ENCODE peak calls at places on chromosomes 16 and 17, in nine cellular contexts. One of them, this sample, is unnamed.

GRCh38 chr17:57356153-57356721 is 99.9 kb downstream of the MSI2 start:
- DNase-seq in pancreas: no peak
- DNase-seq in testis: peak; percentile 32
- DNase-seq in ovary: no peak
- DNase-seq in suprapubic skin: no peak
- DNase-seq in neural progenitor cell: no peak
- DNase-seq in mucosa of descending colon: no peak
- DNase-seq in cardiac muscle cell: no peak
- DNase-seq in transverse colon: no peak
- DNase-seq in this sample: no peak

GRCh38 chr16:71746442-71747046 is 22.0 kb upstream of the PHLPP2 start:
- DNase-seq in suprapubic skin: no peak
- DNase-seq in mucosa of descending colon: no peak
- DNase-seq in pancreas: no peak
- DNase-seq in cardiac muscle cell: peak; percentile 61
- DNase-seq in ovary: no peak
- DNase-seq in testis: no peak
- DNase-seq in transverse colon: no peak
- DNase-seq in neural progenitor cell: peak; percentile 47
- DNase-seq in this sample: no peak

GRCh38 chr16:4376126-4376819 is 4.6 kb downstream of the VASN start:
- DNase-seq in mucosa of descending colon: peak; percentile 81
- DNase-seq in neural progenitor cell: peak; percentile 4
- DNase-seq in suprapubic skin: peak; percentile 95
- DNase-seq in ovary: peak; percentile 95
- DNase-seq in testis: peak; percentile 92
- DNase-seq in cardiac muscle cell: peak; percentile 92
- DNase-seq in pancreas: peak; percentile 90
- DNase-seq in transverse colon: peak; percentile 76
- DNase-seq in this sample: peak; percentile 79

GRCh38 chr17:44965491-44966234 is 2.4 kb downstream of the C1QL1 start:
- DNase-seq in mucosa of descending colon: no peak
- DNase-seq in testis: no peak
- DNase-seq in neural progenitor cell: no peak
- DNase-seq in suprapubic skin: no peak
- DNase-seq in cardiac muscle cell: no peak
- DNase-seq in ovary: no peak
- DNase-seq in pancreas: no peak
- DNase-seq in transverse colon: no peak
- DNase-seq in this sample: no peak

GRCh38 chr17:40491486-40491885 is 9.9 kb downstream of the TNS4 start:
- DNase-seq in neural progenitor cell: no peak
- DNase-seq in testis: no peak
- DNase-seq in ovary: no peak
- DNase-seq in pancreas: no peak
- DNase-seq in suprapubic skin: no peak
- DNase-seq in mucosa of descending colon: no peak
- DNase-seq in cardiac muscle cell: no peak
- DNase-seq in transverse colon: no peak
- DNase-seq in this sample: no peak

GRCh38 chr16:58638148-58639036 is 8.8 kb upstream of the CNOT1 start:
- DNase-seq in mucosa of descending colon: peak; percentile 34
- DNase-seq in testis: peak; percentile 66
- DNase-seq in suprapubic skin: peak; percentile 74
- DNase-seq in cardiac muscle cell: peak; percentile 89
- DNase-seq in ovary: peak; percentile 25
- DNase-seq in pancreas: no peak
- DNase-seq in neural progenitor cell: peak; percentile 35
- DNase-seq in transverse colon: peak; percentile 35
- DNase-seq in this sample: no peak

GRCh38 chr17:48625502-48626201 is 506 bp downstream of the HOXB9 start:
- DNase-seq in testis: no peak
- DNase-seq in ovary: no peak
- DNase-seq in transverse colon: peak; percentile 89
- DNase-seq in cardiac muscle cell: no peak
- DNase-seq in mucosa of descending colon: peak; percentile 90
- DNase-seq in pancreas: peak; percentile 78
- DNase-seq in suprapubic skin: no peak
- DNase-seq in neural progenitor cell: peak; percentile 63
- DNase-seq in this sample: no peak

GRCh38 chr17:49528966-49529365 is 33.9 kb downstream of the NGFR start:
- DNase-seq in mucosa of descending colon: no peak
- DNase-seq in neural progenitor cell: no peak
- DNase-seq in testis: no peak
- DNase-seq in ovary: no peak
- DNase-seq in transverse colon: no peak
- DNase-seq in pancreas: no peak
- DNase-seq in cardiac muscle cell: no peak
- DNase-seq in suprapubic skin: peak; percentile 22
- DNase-seq in this sample: no peak

GRCh38 chr16:64718481-64718880 is 403.4 kb downstream of the CDH11 start:
- DNase-seq in cardiac muscle cell: no peak
- DNase-seq in transverse colon: no peak
- DNase-seq in neural progenitor cell: no peak
- DNase-seq in suprapubic skin: no peak
- DNase-seq in testis: no peak
- DNase-seq in mucosa of descending colon: peak; percentile 9
- DNase-seq in ovary: no peak
- DNase-seq in pancreas: no peak
- DNase-seq in this sample: no peak

DNA sequence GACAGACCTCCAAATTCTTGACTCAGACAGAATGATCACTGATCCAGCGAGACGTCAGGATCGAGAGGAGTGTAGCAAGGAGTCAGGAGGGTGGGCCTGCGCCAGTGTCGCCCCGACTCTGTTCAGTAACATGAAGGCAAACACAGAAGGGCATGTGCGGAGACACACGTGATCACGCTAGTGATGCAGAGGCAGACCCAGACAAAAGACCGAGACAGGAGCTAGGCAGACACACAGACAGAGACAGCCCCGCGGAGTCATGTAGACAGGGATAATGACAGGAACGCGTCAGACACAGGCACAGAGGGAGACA is 7.2 kb downstream of the KDM6B start:
- DNase-seq in ovary: no peak
- DNase-seq in testis: no peak
- DNase-seq in transverse colon: no peak
- DNase-seq in pancreas: no peak
- DNase-seq in neural progenitor cell: no peak
- DNase-seq in suprapubic skin: no peak
- DNase-seq in cardiac muscle cell: no peak
- DNase-seq in mucosa of descending colon: no peak
- DNase-seq in this sample: no peak
- H3K4me1 ChIP-seq in ovary: peaks cover 17% of the 10 kb centered on the region
- H3K4me1 ChIP-seq in testis: peaks cover 52% of the 10 kb centered on the region
- H3K4me1 ChIP-seq in transverse colon: peaks cover 44% of the 10 kb centered on the region
- H3K4me1 ChIP-seq in pancreas: peaks cover 29% of the 10 kb centered on the region
- H3K4me1 ChIP-seq in neural progenitor cell: peaks cover 39% of the 10 kb centered on the region
- H3K4me1 ChIP-seq in suprapubic skin: peaks cover 84% of the 10 kb centered on the region
- H3K4me1 ChIP-seq in cardiac muscle cell: peaks cover 29% of the 10 kb centered on the region
- H3K4me1 ChIP-seq in mucosa of descending colon: peaks cover 52% of the 10 kb centered on the region
- H3K4me1 ChIP-seq in this sample: peaks cover 28% of the 10 kb centered on the region

GRCh38 chr17:2122641-2123302 is 67.9 kb downstream of the HIC1 start:
- DNase-seq in transverse colon: peak; percentile 58
- DNase-seq in neural progenitor cell: peak; percentile 50
- DNase-seq in ovary: peak; percentile 65
- DNase-seq in suprapubic skin: peak; percentile 86
- DNase-seq in testis: peak; percentile 68
- DNase-seq in cardiac muscle cell: peak; percentile 89
- DNase-seq in mucosa of descending colon: peak; percentile 70
- DNase-seq in pancreas: peak; percentile 63
- DNase-seq in this sample: no peak

GRCh38 chr17:2120550-2121335 is 65.8 kb downstream of the HIC1 start:
- DNase-seq in pancreas: no peak
- DNase-seq in ovary: no peak
- DNase-seq in suprapubic skin: no peak
- DNase-seq in testis: no peak
- DNase-seq in neural progenitor cell: no peak
- DNase-seq in cardiac muscle cell: peak; percentile 72
- DNase-seq in mucosa of descending colon: no peak
- DNase-seq in transverse colon: no peak
- DNase-seq in this sample: no peak

GRCh38 chr17:2125013-2125535 is 70.2 kb downstream of the HIC1 start:
- DNase-seq in mucosa of descending colon: no peak
- DNase-seq in pancreas: no peak
- DNase-seq in testis: no peak
- DNase-seq in transverse colon: no peak
- DNase-seq in suprapubic skin: no peak
- DNase-seq in cardiac muscle cell: peak; percentile 69
- DNase-seq in neural progenitor cell: no peak
- DNase-seq in ovary: no peak
- DNase-seq in this sample: no peak

GRCh38 chr17:2124391-2124790 is 69.5 kb downstream of the HIC1 start:
- DNase-seq in suprapubic skin: no peak
- DNase-seq in neural progenitor cell: no peak
- DNase-seq in mucosa of descending colon: no peak
- DNase-seq in ovary: no peak
- DNase-seq in testis: no peak
- DNase-seq in transverse colon: no peak
- DNase-seq in pancreas: no peak
- DNase-seq in cardiac muscle cell: no peak
- DNase-seq in this sample: no peak

GRCh38 chr17:2123467-2124251 is 68.8 kb downstream of the HIC1 start:
- DNase-seq in neural progenitor cell: peak; percentile 53
- DNase-seq in pancreas: no peak
- DNase-seq in ovary: no peak
- DNase-seq in suprapubic skin: no peak
- DNase-seq in transverse colon: peak; percentile 44
- DNase-seq in testis: peak; percentile 31
- DNase-seq in cardiac muscle cell: peak; percentile 48
- DNase-seq in mucosa of descending colon: no peak
- DNase-seq in this sample: no peak
- H3K4me3 ChIP-seq in neural progenitor cell: no peak overlapping the region
- H3K4me3 ChIP-seq in pancreas: no peak overlapping the region
- H3K4me3 ChIP-seq in ovary: no peak overlapping the region
- H3K4me3 ChIP-seq in suprapubic skin: peak overlapping the region; percentile 2
- H3K4me3 ChIP-seq in transverse colon: no peak overlapping the region
- H3K4me3 ChIP-seq in testis: no peak overlapping the region
- H3K4me3 ChIP-seq in cardiac muscle cell: no peak overlapping the region
- H3K4me3 ChIP-seq in mucosa of descending colon: no peak overlapping the region
- H3K4me3 ChIP-seq in this sample: peak overlapping the region; percentile 31

GRCh38 chr17:72661093-72661944 is 431.2 kb downstream of the SLC39A11 start:
- DNase-seq in cardiac muscle cell: no peak
- DNase-seq in transverse colon: no peak
- DNase-seq in neural progenitor cell: no peak
- DNase-seq in testis: peak; percentile 47
- DNase-seq in pancreas: no peak
- DNase-seq in ovary: no peak
- DNase-seq in suprapubic skin: no peak
- DNase-seq in mucosa of descending colon: no peak
- DNase-seq in this sample: no peak
- TF ChIP-seq CTCF in cardiac muscle cell: peak; percentile 13
- TF ChIP-seq CTCF in transverse colon: no peak
- TF ChIP-seq CTCF in neural progenitor cell: peak; percentile 29
- TF ChIP-seq CTCF in testis: no peak
- TF ChIP-seq CTCF in pancreas: no peak
- TF ChIP-seq CTCF in ovary: no peak
- TF ChIP-seq CTCF in suprapubic skin: no peak
- TF ChIP-seq CTCF in mucosa of descending colon: no peak
- TF ChIP-seq CTCF in this sample: no peak

GRCh38 chr17:50725769-50726655 is 6.6 kb downstream of the LUC7L3 start:
- DNase-seq in ovary: no peak
- DNase-seq in mucosa of descending colon: no peak
- DNase-seq in transverse colon: no peak
- DNase-seq in testis: no peak
- DNase-seq in pancreas: no peak
- DNase-seq in suprapubic skin: no peak
- DNase-seq in cardiac muscle cell: no peak
- DNase-seq in neural progenitor cell: no peak
- DNase-seq in this sample: no peak
- H3K4me1 ChIP-seq in ovary: peaks cover 28% of the 10 kb centered on the region
- H3K4me1 ChIP-seq in mucosa of descending colon: peaks cover 85% of the 10 kb centered on the region
- H3K4me1 ChIP-seq in transverse colon: peaks cover 46% of the 10 kb centered on the region
- H3K4me1 ChIP-seq in testis: peaks cover 33% of the 10 kb centered on the region
- H3K4me1 ChIP-seq in pancreas: peaks cover 81% of the 10 kb centered on the region
- H3K4me1 ChIP-seq in suprapubic skin: peaks cover 86% of the 10 kb centered on the region
- H3K4me1 ChIP-seq in cardiac muscle cell: peaks cover 46% of the 10 kb centered on the region
- H3K4me1 ChIP-seq in neural progenitor cell: peaks cover 21% of the 10 kb centered on the region
- H3K4me1 ChIP-seq in this sample: peaks cover 97% of the 10 kb centered on the region

GRCh38 chr16:69798466-69798865 is 36.3 kb downstream of the WWP2 start:
- DNase-seq in neural progenitor cell: peak; percentile 16
- DNase-seq in cardiac muscle cell: peak; percentile 25
- DNase-seq in suprapubic skin: no peak
- DNase-seq in ovary: no peak
- DNase-seq in testis: peak; percentile 43
- DNase-seq in transverse colon: no peak
- DNase-seq in pancreas: peak; percentile 21
- DNase-seq in mucosa of descending colon: no peak
- DNase-seq in this sample: no peak

GRCh38 chr16:69793521-69793920 is 31.4 kb downstream of the WWP2 start:
- DNase-seq in mucosa of descending colon: no peak
- DNase-seq in cardiac muscle cell: no peak
- DNase-seq in suprapubic skin: no peak
- DNase-seq in neural progenitor cell: no peak
- DNase-seq in transverse colon: no peak
- DNase-seq in ovary: no peak
- DNase-seq in pancreas: no peak
- DNase-seq in testis: no peak
- DNase-seq in this sample: no peak

GRCh38 chr16:69799601-69800000 is 37.5 kb downstream of the WWP2 start:
- DNase-seq in pancreas: peak; percentile 9
- DNase-seq in cardiac muscle cell: no peak
- DNase-seq in mucosa of descending colon: no peak
- DNase-seq in neural progenitor cell: no peak
- DNase-seq in testis: no peak
- DNase-seq in transverse colon: no peak
- DNase-seq in ovary: no peak
- DNase-seq in suprapubic skin: no peak
- DNase-seq in this sample: no peak

DNA sequence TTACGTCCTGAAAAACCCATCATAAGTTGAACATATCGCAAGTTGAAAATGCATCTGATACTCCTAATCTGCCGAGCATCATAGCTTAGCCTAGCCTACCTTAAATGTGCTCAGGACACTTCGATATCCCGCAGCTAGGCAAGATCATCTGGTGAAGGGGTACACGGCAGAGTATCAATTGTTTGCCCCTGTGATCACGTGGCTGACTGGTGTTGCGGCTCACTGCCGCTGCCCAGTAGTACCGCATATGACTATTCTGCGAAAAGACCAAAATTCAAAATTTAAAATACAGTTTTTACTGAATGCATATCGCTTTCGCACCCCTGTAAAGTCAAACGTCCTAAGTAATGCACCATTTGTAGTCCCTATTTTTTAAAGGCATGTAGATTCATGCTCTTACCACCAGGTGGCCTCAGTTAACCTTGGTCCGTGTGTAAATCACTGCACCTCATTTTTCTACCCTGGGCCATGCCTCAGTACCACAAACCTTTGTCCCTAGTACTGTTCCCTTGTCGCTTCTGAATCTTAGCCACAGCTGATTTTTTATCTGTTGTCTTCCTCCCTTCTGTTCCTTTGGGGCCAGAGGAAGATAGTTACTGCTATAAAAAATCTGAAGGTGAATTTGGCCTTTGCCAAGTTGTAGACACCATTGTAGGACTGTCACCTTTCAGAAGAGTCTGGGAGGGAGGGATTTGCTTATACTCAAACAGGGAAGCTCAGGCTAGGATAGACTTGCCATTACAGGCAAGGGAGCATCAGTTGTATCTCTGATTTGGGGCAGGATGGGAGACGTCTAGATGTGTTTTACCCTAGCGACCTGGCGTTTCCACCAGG is 34.4 kb downstream of the WWP2 start:
- DNase-seq in neural progenitor cell: peak; percentile 80
- DNase-seq in cardiac muscle cell: peak; percentile 81
- DNase-seq in ovary: peak; percentile 43
- DNase-seq in pancreas: peak; percentile 17
- DNase-seq in mucosa of descending colon: no peak
- DNase-seq in transverse colon: peak; percentile 25
- DNase-seq in testis: peak; percentile 41
- DNase-seq in suprapubic skin: no peak
- DNase-seq in this sample: no peak
- H3K4me3 ChIP-seq in neural progenitor cell: no peak overlapping the region
- H3K4me3 ChIP-seq in cardiac muscle cell: no peak overlapping the region
- H3K4me3 ChIP-seq in ovary: no peak overlapping the region
- H3K4me3 ChIP-seq in pancreas: no peak overlapping the region
- H3K4me3 ChIP-seq in mucosa of descending colon: no peak overlapping the region
- H3K4me3 ChIP-seq in transverse colon: no peak overlapping the region
- H3K4me3 ChIP-seq in testis: no peak overlapping the region
- H3K4me3 ChIP-seq in suprapubic skin: no peak overlapping the region
- H3K4me3 ChIP-seq in this sample: peak overlapping the region; percentile 58

This sample was measured in thoracic aorta.